ENCODE peak calls at places on chromosomes 16 and 17, in six cellular contexts. One of them, this sample, is unnamed.

GRCh38 chr16:17556276-17557052 is 85.7 kb upstream of the XYLT1 start:
- DNase-seq in GM12878: no peak
- DNase-seq in SK-N-SH: peak
- DNase-seq in HepG2: peak
- DNase-seq in H1: no peak
- DNase-seq in K562: peak
- DNase-seq in this sample: peak

GRCh38 chr16:71626858-71627213 is 852 bp downstream of the MARVELD3 start:
- DNase-seq in SK-N-SH: no peak
- DNase-seq in GM12878: no peak
- DNase-seq in HepG2: no peak
- DNase-seq in H1: peak
- DNase-seq in K562: peak
- DNase-seq in this sample: no peak

GRCh38 chr17:56478836-56479447 is 114.6 kb upstream of the NOG start:
- DNase-seq in HepG2: peak
- DNase-seq in GM12878: no peak
- DNase-seq in K562: peak
- DNase-seq in SK-N-SH: peak
- DNase-seq in H1: no peak
- DNase-seq in this sample: no peak

GRCh38 chr17:63634163-63634562 is 11.9 kb downstream of the MAP3K3 start:
- DNase-seq in GM12878: no peak
- DNase-seq in HepG2: no peak
- DNase-seq in SK-N-SH: no peak
- DNase-seq in H1: no peak
- DNase-seq in K562: peak
- DNase-seq in this sample: no peak

GRCh38 chr17:55672585-55673501 is 49.8 kb downstream of the TMEM100 start:
- DNase-seq in K562: no peak
- DNase-seq in H1: no peak
- DNase-seq in SK-N-SH: no peak
- DNase-seq in HepG2: no peak
- DNase-seq in GM12878: no peak
- DNase-seq in this sample: peak

GRCh38 chr16:84922351-84923135 is 88.8 kb downstream of the ZDHHC7 start:
- DNase-seq in HepG2: peak
- DNase-seq in GM12878: no peak
- DNase-seq in H1: no peak
- DNase-seq in SK-N-SH: peak
- DNase-seq in K562: no peak
- DNase-seq in this sample: no peak

GRCh38 chr16:10597184-10597583 is 16.8 kb upstream of the EMP2 start:
- DNase-seq in HepG2: no peak
- DNase-seq in H1: no peak
- DNase-seq in K562: no peak
- DNase-seq in SK-N-SH: no peak
- DNase-seq in GM12878: no peak
- DNase-seq in this sample: no peak

GRCh38 chr17:58338454-58338841 is 9.9 kb upstream of the TSPOAP1 start:
- DNase-seq in SK-N-SH: no peak
- DNase-seq in H1: no peak
- DNase-seq in HepG2: no peak
- DNase-seq in GM12878: no peak
- DNase-seq in K562: no peak
- DNase-seq in this sample: no peak

GRCh38 chr16:85752511-85753420 is 1.9 kb upstream of the C16orf74 start:
- DNase-seq in HepG2: peak
- DNase-seq in SK-N-SH: peak
- DNase-seq in GM12878: no peak
- DNase-seq in K562: peak
- DNase-seq in H1: peak
- DNase-seq in this sample: no peak

GRCh38 chr16:72149676-72150464 is 22.1 kb downstream of the PMFBP1 start:
- DNase-seq in HepG2: peak
- DNase-seq in SK-N-SH: no peak
- DNase-seq in H1: no peak
- DNase-seq in K562: no peak
- DNase-seq in GM12878: no peak
- DNase-seq in this sample: peak

DNA sequence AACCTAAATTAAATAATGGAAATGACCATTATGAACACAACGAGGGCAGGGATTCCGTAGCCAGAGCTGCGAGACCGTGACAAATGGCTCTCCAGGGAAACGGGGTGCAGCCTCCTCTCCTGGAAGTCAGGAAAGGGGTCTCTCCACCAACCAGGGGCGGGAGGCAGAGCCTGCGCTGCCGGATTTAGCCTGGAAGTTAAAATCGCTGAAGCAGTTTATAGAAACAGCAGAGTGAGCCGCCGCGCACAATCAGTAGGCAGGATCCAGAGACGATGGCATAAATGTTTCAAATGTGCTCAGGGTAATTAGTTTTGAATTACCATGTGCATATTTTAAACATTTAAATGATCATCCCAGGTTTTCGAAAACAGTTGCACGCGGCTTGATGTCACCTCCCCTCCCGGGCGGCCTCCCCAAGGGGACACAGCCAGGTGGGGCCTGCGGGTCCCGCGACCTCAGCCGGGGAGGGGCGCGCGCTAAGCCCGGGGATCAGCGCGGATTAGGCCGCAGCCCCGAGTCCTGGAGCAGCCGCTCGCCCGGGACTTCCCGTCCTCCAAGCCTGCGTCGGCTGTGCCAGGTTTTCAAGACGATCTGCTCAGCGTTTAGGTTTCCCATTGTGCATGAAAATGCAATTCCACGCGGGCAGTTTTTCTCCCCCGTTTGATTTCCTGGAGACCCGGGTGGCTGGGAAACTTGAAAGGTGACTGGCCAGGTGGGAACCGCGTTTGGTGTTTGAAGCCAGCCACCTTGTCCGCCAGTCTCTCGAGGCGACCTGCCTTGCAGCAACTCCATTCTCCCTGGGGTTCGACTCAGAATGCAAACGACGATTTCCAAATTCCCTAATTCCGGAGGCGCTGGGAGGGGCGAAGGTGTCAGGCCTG is 78.3 kb downstream of the RPA1 start:
- DNase-seq in H1: peak
- DNase-seq in GM12878: no peak
- DNase-seq in K562: no peak
- DNase-seq in SK-N-SH: no peak
- DNase-seq in HepG2: no peak
- DNase-seq in this sample: peak
- TF ChIP-seq GABPA in H1: peak
- TF ChIP-seq GABPA in GM12878: no peak
- TF ChIP-seq GABPA in K562: no peak
- TF ChIP-seq GABPA in SK-N-SH: no peak
- TF ChIP-seq GABPA in HepG2: no peak
- TF ChIP-seq GABPA in this sample: no peak

GRCh38 chr17:77935121-77935571 is 23.4 kb upstream of the TNRC6C start:
- DNase-seq in GM12878: no peak
- DNase-seq in HepG2: peak
- DNase-seq in K562: no peak
- DNase-seq in H1: no peak
- DNase-seq in SK-N-SH: no peak
- DNase-seq in this sample: no peak
- TF ChIP-seq GABPA in GM12878: no peak
- TF ChIP-seq GABPA in HepG2: no peak
- TF ChIP-seq GABPA in K562: no peak
- TF ChIP-seq GABPA in H1: no peak
- TF ChIP-seq GABPA in SK-N-SH: no peak
- TF ChIP-seq GABPA in this sample: no peak

DNA sequence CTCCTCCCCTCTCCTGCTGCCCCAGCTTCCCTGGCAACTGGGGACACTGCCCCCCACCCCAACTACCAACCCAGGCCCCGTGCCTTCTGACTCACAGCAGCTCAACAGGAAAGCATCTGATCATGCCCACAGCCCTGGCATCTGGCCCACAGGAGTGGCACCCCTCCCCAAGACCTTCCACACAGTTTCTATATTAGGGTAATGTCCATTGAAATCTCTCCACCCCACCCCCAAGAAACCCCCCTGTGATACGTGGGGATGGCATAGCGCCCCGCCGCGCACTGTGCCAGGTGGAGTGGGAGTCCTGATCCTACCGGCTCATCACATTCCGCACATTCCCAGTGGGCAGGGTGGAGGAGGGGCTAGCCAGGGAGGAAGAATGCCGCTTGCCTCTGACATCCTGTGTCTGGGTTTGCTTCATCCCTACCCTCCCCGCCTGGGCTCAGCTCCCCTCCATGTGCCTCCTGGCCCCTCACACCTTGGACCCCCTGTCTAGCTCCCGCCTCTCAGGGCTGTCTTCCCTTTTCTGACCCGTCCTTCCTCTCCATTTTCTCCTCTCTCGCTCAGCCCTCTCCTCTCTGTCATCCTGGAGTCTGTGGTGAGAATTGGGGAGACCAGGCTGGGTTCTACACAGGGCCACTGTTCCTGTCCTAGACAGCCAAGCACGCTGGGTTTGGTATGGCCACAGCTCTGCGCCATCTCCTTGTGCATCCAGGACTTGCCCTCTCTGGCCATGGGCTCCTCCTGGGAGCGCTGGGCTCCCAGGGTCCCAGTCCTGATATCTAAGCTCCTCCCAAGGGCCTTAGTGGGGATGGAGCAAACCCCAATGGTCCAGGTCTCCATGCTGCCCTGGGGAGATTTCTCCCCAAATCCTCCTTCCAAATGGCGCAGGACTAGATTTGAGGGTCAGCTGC is 27.4 kb upstream of the ITGA3 start:
- DNase-seq in SK-N-SH: peak
- DNase-seq in HepG2: no peak
- DNase-seq in H1: no peak
- DNase-seq in K562: no peak
- DNase-seq in GM12878: no peak
- DNase-seq in this sample: no peak
- TF ChIP-seq GABPA in SK-N-SH: no peak
- TF ChIP-seq GABPA in HepG2: no peak
- TF ChIP-seq GABPA in H1: no peak
- TF ChIP-seq GABPA in K562: no peak
- TF ChIP-seq GABPA in GM12878: no peak
- TF ChIP-seq GABPA in this sample: no peak

DNA sequence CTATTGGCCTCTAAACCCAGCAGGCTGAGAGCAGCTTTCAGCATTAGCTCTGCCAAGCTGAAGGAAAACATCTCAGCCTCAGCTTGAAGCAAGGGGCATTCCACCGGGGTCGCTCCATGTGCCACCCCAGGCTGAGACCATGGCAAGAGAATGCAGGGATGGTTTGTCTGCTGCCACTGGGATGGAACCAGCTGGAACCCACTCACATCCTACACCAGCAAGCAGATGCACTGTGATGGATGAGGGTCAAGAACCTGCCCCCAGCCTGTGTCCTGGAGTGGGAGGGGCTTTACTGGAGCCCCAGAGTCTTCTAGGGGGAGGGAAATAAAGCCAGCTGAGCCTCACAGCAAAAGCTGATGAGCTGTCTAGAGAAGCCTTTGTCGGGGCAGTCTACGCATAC is 51.9 kb downstream of the C16orf95 start:
- DNase-seq in SK-N-SH: no peak
- DNase-seq in HepG2: no peak
- DNase-seq in H1: no peak
- DNase-seq in K562: no peak
- DNase-seq in GM12878: no peak
- DNase-seq in this sample: no peak
- TF ChIP-seq GABPA in SK-N-SH: no peak
- TF ChIP-seq GABPA in HepG2: no peak
- TF ChIP-seq GABPA in H1: no peak
- TF ChIP-seq GABPA in K562: no peak
- TF ChIP-seq GABPA in GM12878: no peak
- TF ChIP-seq GABPA in this sample: no peak

GRCh38 chr17:32741381-32741780 is 135.5 kb downstream of the MYO1D start:
- DNase-seq in HepG2: no peak
- DNase-seq in H1: no peak
- DNase-seq in GM12878: no peak
- DNase-seq in K562: no peak
- DNase-seq in SK-N-SH: no peak
- DNase-seq in this sample: no peak

GRCh38 chr17:32746280-32746679 is 130.6 kb downstream of the MYO1D start:
- DNase-seq in K562: no peak
- DNase-seq in H1: no peak
- DNase-seq in SK-N-SH: no peak
- DNase-seq in HepG2: no peak
- DNase-seq in GM12878: no peak
- DNase-seq in this sample: no peak

GRCh38 chr17:32739722-32740121 is 137.2 kb downstream of the MYO1D start:
- DNase-seq in GM12878: no peak
- DNase-seq in SK-N-SH: no peak
- DNase-seq in K562: no peak
- DNase-seq in HepG2: no peak
- DNase-seq in H1: no peak
- DNase-seq in this sample: no peak

GRCh38 chr17:32746698-32747097 is 130.2 kb downstream of the MYO1D start:
- DNase-seq in GM12878: no peak
- DNase-seq in H1: no peak
- DNase-seq in HepG2: no peak
- DNase-seq in SK-N-SH: no peak
- DNase-seq in K562: no peak
- DNase-seq in this sample: no peak

DNA sequence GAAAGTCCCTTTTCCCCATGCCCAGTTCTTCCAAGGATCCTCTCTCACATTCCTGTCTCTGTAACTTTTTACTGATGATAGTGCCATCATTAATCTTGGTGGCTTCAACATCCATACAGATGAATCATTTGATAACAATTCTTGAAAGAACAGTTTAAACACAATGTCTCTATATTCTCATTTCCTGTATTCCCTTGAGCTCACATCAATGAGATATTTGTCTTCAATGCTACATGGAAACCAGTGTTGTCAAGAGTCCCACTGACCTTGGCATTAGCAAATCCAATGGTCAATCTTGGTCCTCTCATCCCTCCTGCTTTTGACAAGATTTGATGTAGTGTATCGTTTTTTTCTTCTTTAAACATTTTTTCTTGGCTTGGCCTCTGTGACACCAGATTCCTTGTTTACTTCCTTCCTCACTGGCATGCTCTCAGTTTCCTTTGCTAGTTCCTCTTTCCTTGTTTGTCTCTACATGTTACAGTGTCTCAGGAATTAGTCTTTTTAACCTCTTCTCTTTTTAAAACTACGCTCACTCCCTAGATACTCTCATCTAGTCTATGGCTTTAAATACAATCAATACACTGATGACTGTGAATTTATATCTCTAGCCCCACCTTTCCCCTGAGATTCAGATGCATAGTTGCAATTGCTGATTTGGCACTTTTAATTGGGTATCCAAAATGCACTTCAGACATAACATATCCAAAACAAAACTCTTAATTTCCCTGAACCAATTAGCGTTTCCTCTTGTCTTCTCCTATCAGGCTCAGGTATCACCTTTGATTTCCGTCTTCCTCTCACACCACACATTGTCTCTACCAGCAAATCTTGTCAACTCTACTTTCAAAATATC is 134.0 kb downstream of the MYO1D start:
- DNase-seq in K562: no peak
- DNase-seq in GM12878: no peak
- DNase-seq in H1: no peak
- DNase-seq in HepG2: no peak
- DNase-seq in SK-N-SH: no peak
- DNase-seq in this sample: no peak
- TF ChIP-seq GABPA in K562: no peak
- TF ChIP-seq GABPA in GM12878: no peak
- TF ChIP-seq GABPA in H1: no peak
- TF ChIP-seq GABPA in HepG2: no peak
- TF ChIP-seq GABPA in SK-N-SH: no peak
- TF ChIP-seq GABPA in this sample: no peak